ENCODE peak calls at places on chromosomes 5 and 9, in five cellular contexts. P, S, J, T and C are unnamed samples.

GRCh38 chr9:73183917-73184861 is 32.5 kb downstream of the ANXA1 start:
- DNase-seq in T (no peak), J (no peak), S (no peak), P (no peak), C (no peak)

GRCh38 chr9:112380771-112381181 is 868 bp downstream of the HSDL2 start:
- DNase-seq in J (peak; percentile 12), S (no peak), P (no peak), T (no peak), C (no peak)

GRCh38 chr9:116100711-116101111 is 52.9 kb upstream of the PAPPA start:
- DNase-seq in J (no peak), T (no peak), S (no peak), P (no peak), C (no peak)

GRCh38 chr9:113274474-113275146 is 762 bp downstream of the CDC26 start:
- DNase-seq in P (no peak), S (no peak), T (no peak), J (peak; percentile 47), C (no peak)

GRCh38 chr9:15299374-15299939 is 7.6 kb downstream of the TTC39B start:
- DNase-seq in S (no peak), T (no peak), J (no peak), P (no peak), C (no peak)

GRCh38 chr9:121367651-121368510 is 2.2 kb downstream of the STOM start:
- DNase-seq in P (no peak), J (no peak), S (no peak), T (no peak), C (no peak)

GRCh38 chr5:176819476-176819875 is 9.1 kb downstream of the UNC5A start:
- DNase-seq in S (no peak), T (no peak), J (no peak), P (no peak), C (no peak)

GRCh38 chr5:60334281-60334713 is 365.7 kb downstream of the DEPDC1B start:
- DNase-seq in S (no peak), J (no peak), T (no peak), P (no peak), C (no peak)

GRCh38 chr5:9240431-9240830 is 305.4 kb downstream of the SEMA5A start:
- DNase-seq in T (no peak), S (no peak), P (no peak), J (no peak), C (no peak)

GRCh38 chr9:93456504-93456903 is 3.1 kb upstream of the FAM120AOS start:
- DNase-seq in J (no peak), P (no peak), T (no peak), S (no peak), C (no peak)

GRCh38 chr5:170132642-170133448 is 27.1 kb downstream of the FOXI1 start:
- DNase-seq in T (no peak), S (no peak), P (no peak), J (no peak), C (no peak)

GRCh38 chr5:101532430-101532829 is 629.3 kb upstream of the ST8SIA4 start:
- DNase-seq in S (no peak), T (no peak), P (no peak), J (no peak), C (no peak)

GRCh38 chr5:174323878-174324281 is 278.4 kb downstream of the NSG2 start:
- DNase-seq in P (no peak), T (no peak), J (peak; percentile 45), S (no peak), C (no peak)

GRCh38 chr9:127805620-127806019 is 2.9 kb downstream of the FPGS start:
- DNase-seq in J (no peak), P (no peak), S (no peak), T (no peak), C (no peak)

GRCh38 chr9:7536310-7536939 is 263.2 kb downstream of the DMAC1 start:
- DNase-seq in J (peak; percentile 54), S (no peak), P (no peak), T (no peak), C (peak; percentile 44)

GRCh38 chr9:115262477-115262876 is 144.5 kb upstream of the TNC start:
- DNase-seq in T (peak; percentile 68), J (peak; percentile 75), S (peak; percentile 86), P (peak; percentile 82), C (peak; percentile 90)

GRCh38 chr5:67249590-67249895 is 52.9 kb upstream of the CD180 start:
- DNase-seq in J (no peak), T (no peak), S (no peak), P (no peak), C (no peak)

GRCh38 chr5:91111473-91112238 is 271.5 kb downstream of the ARRDC3 start:
- DNase-seq in P (no peak), J (no peak), S (no peak), T (no peak), C (no peak)

GRCh38 chr5:91114658-91115057 is 268.5 kb downstream of the ARRDC3 start:
- DNase-seq in S (no peak), J (no peak), T (no peak), P (no peak), C (no peak)

GRCh38 chr5:91110709-91111108 is 272.4 kb downstream of the ARRDC3 start:
- DNase-seq in P (no peak), T (no peak), J (no peak), S (no peak), C (no peak)

GRCh38 chr5:91104062-91104448 is 279.1 kb downstream of the ARRDC3 start:
- DNase-seq in S (no peak), P (no peak), J (no peak), T (no peak), C (no peak)

GRCh38 chr5:91109634-91110033 is 273.5 kb downstream of the ARRDC3 start:
- DNase-seq in J (no peak), P (no peak), T (no peak), S (no peak), C (no peak)
- TF ChIP-seq CTCF in J (no peak), P (no peak), T (no peak), S (no peak), C (no peak)

GRCh38 chr9:131727795-131728545 is 11.9 kb downstream of the RAPGEF1 start:
- DNase-seq in P (no peak), S (no peak), T (no peak), J (no peak), C (no peak)

GRCh38 chr9:131728546-131728910 is 11.3 kb downstream of the RAPGEF1 start:
- DNase-seq in J (no peak), T (no peak), P (no peak), S (no peak), C (no peak)

GRCh38 chr9:131727184-131727785 is 12.6 kb downstream of the RAPGEF1 start:
- DNase-seq in T (no peak), P (no peak), J (peak; percentile 58), S (no peak), C (no peak)

GRCh38 chr9:131731237-131731995 is 8.5 kb downstream of the RAPGEF1 start:
- DNase-seq in P (no peak), J (no peak), T (no peak), S (no peak), C (no peak)

DNA sequence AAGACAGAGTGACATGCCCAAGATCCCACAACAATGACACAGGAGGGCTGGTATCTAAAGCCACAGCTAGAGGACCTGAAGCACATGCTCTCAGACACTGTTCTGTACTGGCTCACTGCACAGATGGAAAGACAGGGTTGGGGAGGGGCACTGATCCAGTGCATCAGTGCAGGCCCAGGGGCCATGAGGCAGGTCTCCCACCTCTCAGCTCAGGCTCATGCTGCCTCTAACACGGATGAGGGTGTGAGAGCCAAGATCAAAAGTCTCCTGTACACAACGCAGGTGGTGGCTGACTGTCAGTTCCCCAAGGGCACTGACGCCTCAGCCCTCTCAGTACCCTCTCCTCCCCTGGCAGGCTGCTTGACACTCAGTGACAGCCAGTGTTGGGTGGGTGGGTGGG is 10.9 kb downstream of the RAPGEF1 start:
- DNase-seq in J (no peak), S (no peak), P (no peak), T (no peak), C (peak; percentile 32)
- H3K4me1 ChIP-seq in J (peaks cover 55% of the 10 kb centered on the region), S (peaks cover 100% of the 10 kb centered on the region), P (peaks cover 71% of the 10 kb centered on the region), T (peaks cover 70% of the 10 kb centered on the region), C (peaks cover 53% of the 10 kb centered on the region)

DNA sequence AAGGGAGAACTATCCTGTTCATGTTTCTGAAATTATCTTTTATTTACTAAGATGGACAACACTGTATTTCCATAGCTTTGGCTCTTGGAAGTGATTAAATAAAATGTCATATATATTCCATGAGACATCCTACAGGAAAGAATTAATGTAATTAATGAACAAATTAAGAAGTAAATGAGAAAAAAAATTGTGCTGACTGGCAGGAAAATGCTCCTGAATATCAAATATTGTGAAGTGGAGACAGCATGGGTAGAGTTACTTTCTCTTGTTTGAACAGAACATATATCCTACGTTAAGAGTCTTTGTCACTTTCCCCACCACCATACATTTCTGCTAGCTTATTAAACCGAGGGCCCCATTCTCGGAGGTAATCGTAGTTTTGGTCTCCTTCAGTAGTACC is 157.4 kb downstream of the CDH10 start:
- DNase-seq in P (no peak), J (no peak), T (no peak), S (no peak), C (no peak)
- TF ChIP-seq CTCF in P (no peak), J (no peak), T (no peak), S (no peak), C (no peak)

DNA sequence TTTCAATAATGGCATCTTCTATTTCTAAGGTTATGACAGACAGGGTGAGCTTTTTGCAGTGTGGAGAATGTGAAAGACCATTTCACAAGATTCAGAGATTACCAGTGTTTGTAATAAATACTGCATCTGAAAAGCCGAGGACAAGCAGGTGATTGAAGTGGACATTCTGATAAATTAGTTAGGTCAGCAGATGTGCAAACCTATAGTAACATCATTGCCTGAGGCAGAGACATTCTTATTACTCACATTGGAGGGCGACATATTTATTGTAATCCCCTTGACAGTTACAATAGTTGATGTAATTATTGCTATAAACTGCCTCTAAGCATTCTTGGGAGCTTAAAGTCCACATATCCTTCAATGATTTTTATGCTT is 3.3 kb downstream of the RASGRF2 start:
- DNase-seq in S (no peak), P (no peak), T (no peak), J (no peak), C (no peak)
- H3K4me1 ChIP-seq in S (peaks cover 35% of the 10 kb centered on the region), P (peaks cover 14% of the 10 kb centered on the region), T (peaks cover 12% of the 10 kb centered on the region), J (peaks cover 13% of the 10 kb centered on the region), C (peaks cover 14% of the 10 kb centered on the region)

GRCh38 chr5:79773612-79774011 is 84.0 kb downstream of the CMYA5 start:
- DNase-seq in J (no peak), S (no peak), P (no peak), T (no peak), C (no peak)

GRCh38 chr5:79771387-79771786 is 81.8 kb downstream of the CMYA5 start:
- DNase-seq in P (no peak), J (no peak), S (no peak), T (no peak), C (no peak)

GRCh38 chr5:79772651-79773050 is 83.0 kb downstream of the CMYA5 start:
- DNase-seq in P (no peak), J (no peak), S (no peak), T (no peak), C (no peak)

GRCh38 chr5:79774855-79775237 is 85.2 kb downstream of the CMYA5 start:
- DNase-seq in J (no peak), S (no peak), P (no peak), T (no peak), C (no peak)

DNA sequence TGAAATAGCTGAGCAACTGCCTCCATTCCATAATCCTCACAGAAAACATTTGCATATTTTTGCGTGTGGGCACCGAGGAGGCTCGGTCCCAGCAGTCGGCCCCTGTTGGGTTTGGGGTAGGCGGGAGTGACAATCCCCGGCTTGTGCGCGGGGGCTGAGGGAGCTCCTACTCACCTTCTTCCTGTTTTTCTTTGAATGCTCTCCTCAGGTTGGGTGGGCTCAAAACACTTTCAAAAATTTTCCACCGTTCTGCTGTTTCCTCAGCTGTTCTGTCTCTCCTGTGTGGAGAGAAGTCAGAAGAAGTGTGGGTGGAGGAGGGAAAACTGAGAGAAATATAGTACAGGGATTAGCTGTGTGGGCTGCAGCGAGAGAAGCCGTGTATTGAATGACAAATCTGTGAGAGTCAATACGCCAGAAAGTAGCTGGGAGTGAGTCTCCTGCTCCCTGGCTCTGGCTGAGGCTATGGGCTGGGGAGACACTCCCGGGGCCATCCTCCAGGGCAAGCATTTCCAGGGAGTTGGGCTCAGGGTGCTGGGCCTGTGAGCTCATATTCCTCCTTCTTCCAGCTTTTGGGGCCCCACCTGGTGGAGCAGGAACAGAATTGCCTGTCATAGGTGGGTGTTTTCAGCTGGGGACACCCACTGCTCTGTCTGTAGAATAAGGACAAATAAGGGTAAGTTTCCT is 84.7 kb downstream of the CMYA5 start:
- DNase-seq in P (no peak), T (no peak), J (no peak), S (no peak), C (no peak)
- TF ChIP-seq CTCF in P (no peak), T (peak; percentile 19), J (no peak), S (peak; percentile 41), C (no peak)